ENCODE peak calls at places on chromosome 6, in six cellular contexts. One of them, this sample, is unnamed.
A peak's percentile ranks its signal among the peaks of the same experiment; 100 is the strongest.

GRCh38 chr6:162478191-162478642 is 249.3 kb downstream of the PRKN start:
- DNase-seq in choroid plexus epithelial cell: no peak
- DNase-seq in Caco-2: no peak
- DNase-seq in CD8-positive, alpha-beta T cell: no peak
- DNase-seq in fibroblast of the aortic adventitia: no peak
- DNase-seq in fibroblast of mammary gland: no peak
- DNase-seq in this sample: no peak

GRCh38 chr6:107712523-107713213 is 111.4 kb downstream of the SCML4 start:
- DNase-seq in choroid plexus epithelial cell: peak; percentile 57
- DNase-seq in fibroblast of mammary gland: peak; percentile 81
- DNase-seq in Caco-2: no peak
- DNase-seq in fibroblast of the aortic adventitia: peak; percentile 40
- DNase-seq in CD8-positive, alpha-beta T cell: no peak
- DNase-seq in this sample: no peak

GRCh38 chr6:46412662-46413061 is 78.6 kb downstream of the RCAN2 start:
- DNase-seq in choroid plexus epithelial cell: no peak
- DNase-seq in Caco-2: no peak
- DNase-seq in fibroblast of mammary gland: no peak
- DNase-seq in CD8-positive, alpha-beta T cell: no peak
- DNase-seq in fibroblast of the aortic adventitia: no peak
- DNase-seq in this sample: no peak

GRCh38 chr6:101110814-101111213 is 229.7 kb upstream of the ASCC3 start:
- DNase-seq in choroid plexus epithelial cell: peak; percentile 11
- DNase-seq in CD8-positive, alpha-beta T cell: no peak
- DNase-seq in fibroblast of mammary gland: peak; percentile 59
- DNase-seq in Caco-2: no peak
- DNase-seq in fibroblast of the aortic adventitia: peak; percentile 15
- DNase-seq in this sample: no peak

GRCh38 chr6:56510984-56511531 is 131.6 kb downstream of the DST start:
- DNase-seq in CD8-positive, alpha-beta T cell: no peak
- DNase-seq in Caco-2: peak; percentile 62
- DNase-seq in fibroblast of mammary gland: no peak
- DNase-seq in fibroblast of the aortic adventitia: peak; percentile 77
- DNase-seq in choroid plexus epithelial cell: peak; percentile 73
- DNase-seq in this sample: no peak

GRCh38 chr6:70725817-70726413 is 58.2 kb downstream of the SMAP1 start:
- DNase-seq in Caco-2: no peak
- DNase-seq in fibroblast of the aortic adventitia: peak; percentile 43
- DNase-seq in choroid plexus epithelial cell: peak; percentile 30
- DNase-seq in CD8-positive, alpha-beta T cell: no peak
- DNase-seq in fibroblast of mammary gland: peak; percentile 28
- DNase-seq in this sample: no peak

GRCh38 chr6:152130441-152130840 is 323.0 kb downstream of the ESR1 start:
- DNase-seq in choroid plexus epithelial cell: no peak
- DNase-seq in Caco-2: no peak
- DNase-seq in fibroblast of the aortic adventitia: peak; percentile 45
- DNase-seq in fibroblast of mammary gland: no peak
- DNase-seq in CD8-positive, alpha-beta T cell: no peak
- DNase-seq in this sample: no peak

GRCh38 chr6:22413681-22414305 is 117.0 kb upstream of the PRL start:
- DNase-seq in CD8-positive, alpha-beta T cell: no peak
- DNase-seq in Caco-2: no peak
- DNase-seq in fibroblast of the aortic adventitia: peak; percentile 43
- DNase-seq in choroid plexus epithelial cell: peak; percentile 25
- DNase-seq in fibroblast of mammary gland: peak; percentile 53
- DNase-seq in this sample: no peak

GRCh38 chr6:654136-654535 is 2.8 kb downstream of the HUS1B start:
- DNase-seq in Caco-2: no peak
- DNase-seq in fibroblast of the aortic adventitia: peak; percentile 53
- DNase-seq in choroid plexus epithelial cell: no peak
- DNase-seq in CD8-positive, alpha-beta T cell: no peak
- DNase-seq in fibroblast of mammary gland: peak; percentile 28
- DNase-seq in this sample: no peak

GRCh38 chr6:81997091-81997926 is 244.8 kb upstream of the TENT5A start:
- DNase-seq in Caco-2: no peak
- DNase-seq in choroid plexus epithelial cell: peak; percentile 89
- DNase-seq in fibroblast of the aortic adventitia: peak; percentile 89
- DNase-seq in fibroblast of mammary gland: peak; percentile 93
- DNase-seq in CD8-positive, alpha-beta T cell: no peak
- DNase-seq in this sample: no peak

GRCh38 chr6:13339863-13340635 is 11.7 kb upstream of the TBC1D7 start:
- DNase-seq in fibroblast of the aortic adventitia: no peak
- DNase-seq in fibroblast of mammary gland: no peak
- DNase-seq in choroid plexus epithelial cell: no peak
- DNase-seq in CD8-positive, alpha-beta T cell: no peak
- DNase-seq in Caco-2: no peak
- DNase-seq in this sample: no peak

GRCh38 chr6:13334953-13335352 is 6.6 kb upstream of the TBC1D7 start:
- DNase-seq in fibroblast of mammary gland: no peak
- DNase-seq in Caco-2: no peak
- DNase-seq in CD8-positive, alpha-beta T cell: no peak
- DNase-seq in fibroblast of the aortic adventitia: peak; percentile 84
- DNase-seq in choroid plexus epithelial cell: no peak
- DNase-seq in this sample: no peak

GRCh38 chr6:13332349-13332706 is 4.0 kb upstream of the TBC1D7 start:
- DNase-seq in CD8-positive, alpha-beta T cell: no peak
- DNase-seq in choroid plexus epithelial cell: no peak
- DNase-seq in fibroblast of the aortic adventitia: no peak
- DNase-seq in fibroblast of mammary gland: no peak
- DNase-seq in Caco-2: no peak
- DNase-seq in this sample: no peak

GRCh38 chr6:13338038-13338437 is 9.7 kb upstream of the TBC1D7 start:
- DNase-seq in CD8-positive, alpha-beta T cell: no peak
- DNase-seq in choroid plexus epithelial cell: no peak
- DNase-seq in fibroblast of mammary gland: no peak
- DNase-seq in Caco-2: no peak
- DNase-seq in fibroblast of the aortic adventitia: no peak
- DNase-seq in this sample: no peak

DNA sequence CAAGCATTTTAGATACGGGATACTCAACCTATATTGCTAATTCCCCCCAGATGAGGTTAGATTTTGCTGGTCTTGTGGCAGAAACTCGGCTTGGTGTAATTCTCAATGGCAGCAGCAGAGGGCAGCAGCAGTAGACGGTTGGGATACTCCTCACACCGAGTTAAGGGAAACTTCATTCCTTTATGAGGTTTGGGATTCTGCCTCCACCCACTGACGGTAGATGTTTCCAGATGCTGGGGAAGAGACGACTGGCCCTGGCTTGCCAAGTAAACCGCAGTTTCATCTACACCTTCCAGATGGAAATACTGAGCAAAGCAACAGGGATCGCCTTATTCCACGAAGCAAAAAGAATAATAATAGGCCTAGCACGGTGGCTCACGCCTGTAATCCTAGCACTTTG is 8.2 kb upstream of the TBC1D7 start:
- DNase-seq in fibroblast of mammary gland: peak; percentile 97
- DNase-seq in choroid plexus epithelial cell: peak; percentile 92
- DNase-seq in Caco-2: peak; percentile 82
- DNase-seq in fibroblast of the aortic adventitia: peak; percentile 96
- DNase-seq in CD8-positive, alpha-beta T cell: peak; percentile 71
- DNase-seq in this sample: peak; percentile 84
- TF ChIP-seq CTCF in fibroblast of mammary gland: peak; percentile 98
- TF ChIP-seq CTCF in choroid plexus epithelial cell: peak; percentile 97
- TF ChIP-seq CTCF in Caco-2: peak; percentile 77
- TF ChIP-seq CTCF in fibroblast of the aortic adventitia: peak; percentile 92
- TF ChIP-seq CTCF in CD8-positive, alpha-beta T cell: peak; percentile 83
- TF ChIP-seq CTCF in this sample: peak; percentile 88

GRCh38 chr6:111276335-111276734 is 189.0 kb downstream of the SLC16A10 start:
- DNase-seq in fibroblast of the aortic adventitia: no peak
- DNase-seq in Caco-2: peak; percentile 69
- DNase-seq in fibroblast of mammary gland: no peak
- DNase-seq in choroid plexus epithelial cell: peak; percentile 38
- DNase-seq in CD8-positive, alpha-beta T cell: no peak
- DNase-seq in this sample: no peak

GRCh38 chr6:111277819-111278218 is 190.5 kb downstream of the SLC16A10 start:
- DNase-seq in choroid plexus epithelial cell: no peak
- DNase-seq in Caco-2: peak; percentile 30
- DNase-seq in CD8-positive, alpha-beta T cell: no peak
- DNase-seq in fibroblast of mammary gland: no peak
- DNase-seq in fibroblast of the aortic adventitia: no peak
- DNase-seq in this sample: no peak

GRCh38 chr6:111274593-111275217 is 187.4 kb downstream of the SLC16A10 start:
- DNase-seq in CD8-positive, alpha-beta T cell: no peak
- DNase-seq in choroid plexus epithelial cell: no peak
- DNase-seq in fibroblast of the aortic adventitia: no peak
- DNase-seq in fibroblast of mammary gland: no peak
- DNase-seq in Caco-2: no peak
- DNase-seq in this sample: no peak

GRCh38 chr6:111278738-111279137 is 191.4 kb downstream of the SLC16A10 start:
- DNase-seq in fibroblast of the aortic adventitia: no peak
- DNase-seq in choroid plexus epithelial cell: no peak
- DNase-seq in fibroblast of mammary gland: peak; percentile 30
- DNase-seq in CD8-positive, alpha-beta T cell: no peak
- DNase-seq in Caco-2: no peak
- DNase-seq in this sample: no peak

GRCh38 chr6:111276736-111277135 is 189.4 kb downstream of the SLC16A10 start:
- DNase-seq in CD8-positive, alpha-beta T cell: no peak
- DNase-seq in fibroblast of mammary gland: no peak
- DNase-seq in Caco-2: peak; percentile 83
- DNase-seq in choroid plexus epithelial cell: no peak
- DNase-seq in fibroblast of the aortic adventitia: no peak
- DNase-seq in this sample: no peak
- H3K4me3 ChIP-seq in CD8-positive, alpha-beta T cell: no peak overlapping the region
- H3K4me3 ChIP-seq in fibroblast of mammary gland: no peak overlapping the region
- H3K4me3 ChIP-seq in Caco-2: no peak overlapping the region
- H3K4me3 ChIP-seq in choroid plexus epithelial cell: no peak overlapping the region
- H3K4me3 ChIP-seq in fibroblast of the aortic adventitia: no peak overlapping the region
- H3K4me3 ChIP-seq in this sample: no peak overlapping the region

DNA sequence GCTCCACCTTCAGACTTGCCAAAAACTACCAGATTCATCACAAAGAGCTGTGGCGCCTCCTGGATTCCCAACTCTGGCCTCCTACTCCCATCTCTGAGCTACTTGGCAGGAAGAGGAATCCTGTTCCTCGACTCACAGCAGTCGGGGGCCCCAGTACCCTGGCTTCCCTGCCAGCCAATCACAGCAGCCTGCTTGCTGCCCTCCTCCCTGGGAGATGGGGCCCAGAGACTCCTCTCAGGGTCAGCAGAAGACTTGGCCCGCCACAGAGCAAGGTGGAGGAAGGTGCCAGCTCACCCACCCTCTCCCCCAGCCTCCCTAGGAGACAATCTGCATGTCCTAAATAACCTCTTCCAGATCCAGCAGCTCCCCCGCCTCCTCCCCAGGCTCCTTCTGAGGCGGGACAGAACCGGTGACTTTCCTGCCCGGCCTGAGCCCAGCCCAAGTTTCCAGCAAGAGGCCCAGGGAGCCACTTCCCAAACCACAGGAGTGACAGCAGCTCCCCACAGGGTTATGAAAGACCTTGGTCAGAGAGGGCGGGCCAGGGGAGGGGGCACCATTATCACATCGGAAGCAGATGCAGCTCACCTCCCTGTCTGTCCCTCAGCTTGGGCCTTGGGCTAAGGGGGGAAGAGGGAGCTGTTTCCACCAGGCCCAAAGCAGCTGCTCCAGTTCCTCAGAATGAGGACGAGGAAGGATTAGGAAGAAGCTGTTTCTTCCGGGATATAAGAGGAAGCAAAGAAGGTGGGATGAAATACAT is 2.3 kb downstream of the CCND3 start:
- DNase-seq in Caco-2: peak; percentile 18
- DNase-seq in CD8-positive, alpha-beta T cell: no peak
- DNase-seq in choroid plexus epithelial cell: peak; percentile 53
- DNase-seq in fibroblast of the aortic adventitia: peak; percentile 52
- DNase-seq in fibroblast of mammary gland: peak; percentile 44
- DNase-seq in this sample: peak; percentile 74
- TF ChIP-seq CTCF in Caco-2: no peak
- TF ChIP-seq CTCF in CD8-positive, alpha-beta T cell: no peak
- TF ChIP-seq CTCF in choroid plexus epithelial cell: no peak
- TF ChIP-seq CTCF in fibroblast of the aortic adventitia: peak; percentile 0
- TF ChIP-seq CTCF in fibroblast of mammary gland: no peak
- TF ChIP-seq CTCF in this sample: no peak

GRCh38 chr6:41032830-41033229 is 6.2 kb downstream of the UNC5CL start:
- DNase-seq in Caco-2: no peak
- DNase-seq in fibroblast of mammary gland: no peak
- DNase-seq in fibroblast of the aortic adventitia: no peak
- DNase-seq in choroid plexus epithelial cell: no peak
- DNase-seq in CD8-positive, alpha-beta T cell: no peak
- DNase-seq in this sample: peak; percentile 49

GRCh38 chr6:41028618-41029486 is 10.2 kb downstream of the UNC5CL start:
- DNase-seq in CD8-positive, alpha-beta T cell: no peak
- DNase-seq in fibroblast of the aortic adventitia: no peak
- DNase-seq in fibroblast of mammary gland: no peak
- DNase-seq in Caco-2: no peak
- DNase-seq in choroid plexus epithelial cell: no peak
- DNase-seq in this sample: peak; percentile 77

GRCh38 chr6:41025966-41026365 is 13.1 kb downstream of the UNC5CL start:
- DNase-seq in fibroblast of mammary gland: no peak
- DNase-seq in choroid plexus epithelial cell: no peak
- DNase-seq in Caco-2: no peak
- DNase-seq in CD8-positive, alpha-beta T cell: no peak
- DNase-seq in fibroblast of the aortic adventitia: no peak
- DNase-seq in this sample: peak; percentile 82

GRCh38 chr6:41027251-41027650 is 11.8 kb downstream of the UNC5CL start:
- DNase-seq in fibroblast of mammary gland: no peak
- DNase-seq in Caco-2: no peak
- DNase-seq in fibroblast of the aortic adventitia: no peak
- DNase-seq in CD8-positive, alpha-beta T cell: no peak
- DNase-seq in choroid plexus epithelial cell: no peak
- DNase-seq in this sample: no peak

GRCh38 chr6:41027799-41028617 is 11.0 kb downstream of the UNC5CL start:
- DNase-seq in fibroblast of mammary gland: peak; percentile 57
- DNase-seq in Caco-2: peak; percentile 44
- DNase-seq in CD8-positive, alpha-beta T cell: peak; percentile 67
- DNase-seq in fibroblast of the aortic adventitia: peak; percentile 62
- DNase-seq in choroid plexus epithelial cell: peak; percentile 65
- DNase-seq in this sample: peak; percentile 97
- H3K4me3 ChIP-seq in fibroblast of mammary gland: peak overlapping the region; percentile 44
- H3K4me3 ChIP-seq in Caco-2: no peak overlapping the region
- H3K4me3 ChIP-seq in CD8-positive, alpha-beta T cell: peak overlapping the region; percentile 67
- H3K4me3 ChIP-seq in fibroblast of the aortic adventitia: peak overlapping the region; percentile 60
- H3K4me3 ChIP-seq in choroid plexus epithelial cell: peak overlapping the region; percentile 62
- H3K4me3 ChIP-seq in this sample: peak overlapping the region; percentile 70

DNA sequence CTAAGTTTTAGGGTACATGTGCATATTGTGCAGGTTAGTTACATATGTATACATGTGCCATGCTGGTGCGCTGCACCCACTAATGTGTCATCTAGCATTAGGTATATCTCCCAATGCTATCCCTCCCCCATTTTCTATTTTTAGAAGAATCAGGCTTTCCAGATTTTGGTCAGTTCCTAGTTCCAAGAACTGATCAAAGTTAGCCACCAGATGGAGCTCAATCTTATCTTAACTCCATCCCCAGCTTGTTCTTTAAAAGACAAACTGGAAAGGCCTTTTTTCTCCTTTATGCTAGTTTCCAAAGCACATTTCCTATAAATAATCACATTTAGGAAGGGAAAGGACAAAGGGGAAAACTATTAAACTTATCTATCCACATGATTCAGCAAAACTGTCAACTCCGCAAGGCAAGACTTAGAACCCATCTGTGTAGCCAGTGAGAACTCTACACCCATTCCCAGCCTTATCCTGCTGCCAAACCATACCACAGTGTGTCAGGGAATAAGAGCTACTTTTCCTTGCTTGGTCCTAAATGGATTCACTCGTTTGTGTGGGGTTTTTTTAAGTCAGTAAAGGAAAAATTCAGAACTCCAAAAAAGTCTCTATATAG is 22.8 kb upstream of the KHDC1 start:
- DNase-seq in fibroblast of the aortic adventitia: peak; percentile 86
- DNase-seq in fibroblast of mammary gland: peak; percentile 79
- DNase-seq in Caco-2: peak; percentile 42
- DNase-seq in choroid plexus epithelial cell: peak; percentile 80
- DNase-seq in CD8-positive, alpha-beta T cell: no peak
- DNase-seq in this sample: peak; percentile 92
- TF ChIP-seq CTCF in fibroblast of the aortic adventitia: peak; percentile 59
- TF ChIP-seq CTCF in fibroblast of mammary gland: peak; percentile 52
- TF ChIP-seq CTCF in Caco-2: peak; percentile 19
- TF ChIP-seq CTCF in choroid plexus epithelial cell: peak; percentile 64
- TF ChIP-seq CTCF in CD8-positive, alpha-beta T cell: no peak
- TF ChIP-seq CTCF in this sample: peak; percentile 56

GRCh38 chr6:25312703-25313102 is 33.5 kb downstream of the CARMIL1 start:
- DNase-seq in fibroblast of the aortic adventitia: peak; percentile 90
- DNase-seq in Caco-2: no peak
- DNase-seq in fibroblast of mammary gland: peak; percentile 78
- DNase-seq in CD8-positive, alpha-beta T cell: no peak
- DNase-seq in choroid plexus epithelial cell: peak; percentile 47
- DNase-seq in this sample: peak; percentile 46
- H3K4me3 ChIP-seq in fibroblast of the aortic adventitia: no peak overlapping the region
- H3K4me3 ChIP-seq in Caco-2: no peak overlapping the region
- H3K4me3 ChIP-seq in fibroblast of mammary gland: no peak overlapping the region
- H3K4me3 ChIP-seq in CD8-positive, alpha-beta T cell: no peak overlapping the region
- H3K4me3 ChIP-seq in choroid plexus epithelial cell: no peak overlapping the region
- H3K4me3 ChIP-seq in this sample: peak overlapping the region; percentile 31